ENCODE peak calls at places on chromosomes 13 and 19, in four cellular contexts. One of them, this sample, is unnamed.

GRCh38 chr13:97223711-97224461 is 1.8 kb downstream of the MBNL2 start:
- DNase-seq in HepG2: peak; percentile 64
- DNase-seq in K562: peak; percentile 32
- DNase-seq in H1: no peak
- DNase-seq in this sample: no peak

GRCh38 chr13:50389726-50390125 is 374.5 kb downstream of the KCNRG start:
- DNase-seq in H1: no peak
- DNase-seq in K562: no peak
- DNase-seq in HepG2: no peak
- DNase-seq in this sample: no peak

GRCh38 chr13:112509190-112509589 is 78.8 kb downstream of the TUBGCP3 start:
- DNase-seq in H1: no peak
- DNase-seq in K562: no peak
- DNase-seq in HepG2: no peak
- DNase-seq in this sample: no peak

GRCh38 chr13:19836472-19836871 is 27.0 kb downstream of the ZMYM5 start:
- DNase-seq in K562: no peak
- DNase-seq in H1: no peak
- DNase-seq in HepG2: no peak
- DNase-seq in this sample: no peak

GRCh38 chr13:40235160-40235796 is 431.2 kb downstream of the FOXO1 start:
- DNase-seq in HepG2: no peak
- DNase-seq in H1: no peak
- DNase-seq in K562: no peak
- DNase-seq in this sample: no peak

GRCh38 chr13:51825165-51825592 is 19.8 kb downstream of the TMEM272 start:
- DNase-seq in H1: no peak
- DNase-seq in K562: no peak
- DNase-seq in HepG2: no peak
- DNase-seq in this sample: no peak

GRCh38 chr13:105979586-105979985 is 555.9 kb downstream of the EFNB2 start:
- DNase-seq in H1: no peak
- DNase-seq in HepG2: no peak
- DNase-seq in K562: no peak
- DNase-seq in this sample: no peak

GRCh38 chr19:20558571-20558970 is 7.0 kb downstream of the ZNF737 start:
- DNase-seq in K562: no peak
- DNase-seq in H1: no peak
- DNase-seq in HepG2: no peak
- DNase-seq in this sample: no peak

GRCh38 chr19:47070756-47071155 is 22.3 kb upstream of the TMEM160 start:
- DNase-seq in HepG2: no peak
- DNase-seq in K562: no peak
- DNase-seq in H1: no peak
- DNase-seq in this sample: no peak

GRCh38 chr19:5547881-5548280 is 19.9 kb downstream of the TINCR start:
- DNase-seq in HepG2: peak; percentile 38
- DNase-seq in H1: no peak
- DNase-seq in K562: peak; percentile 46
- DNase-seq in this sample: no peak

GRCh38 chr13:75762066-75762937 is 126.2 kb downstream of the LMO7 start:
- DNase-seq in K562: no peak
- DNase-seq in HepG2: peak; percentile 15
- DNase-seq in H1: no peak
- DNase-seq in this sample: no peak

GRCh38 chr19:37333457-37333856 is 37.4 kb upstream of the ZNF527 start:
- DNase-seq in HepG2: no peak
- DNase-seq in H1: no peak
- DNase-seq in K562: no peak
- DNase-seq in this sample: no peak

GRCh38 chr19:1837625-1838105 is 10.6 kb downstream of the REXO1 start:
- DNase-seq in H1: no peak
- DNase-seq in HepG2: peak; percentile 40
- DNase-seq in K562: peak; percentile 73
- DNase-seq in this sample: peak; percentile 97

GRCh38 chr19:11963566-11964355 is 1.1 kb upstream of the ZNF763 start:
- DNase-seq in H1: peak; percentile 57
- DNase-seq in K562: peak; percentile 60
- DNase-seq in HepG2: peak; percentile 56
- DNase-seq in this sample: peak; percentile 53

GRCh38 chr19:46603195-46603637 is 2.1 kb downstream of the CALM3 start:
- DNase-seq in K562: peak; percentile 55
- DNase-seq in HepG2: peak; percentile 85
- DNase-seq in H1: no peak
- DNase-seq in this sample: no peak

GRCh38 chr19:3573162-3573857 is 566 bp downstream of the HMG20B start:
- DNase-seq in H1: no peak
- DNase-seq in K562: no peak
- DNase-seq in HepG2: no peak
- DNase-seq in this sample: no peak

GRCh38 chr19:17775245-17775927 is 19.6 kb upstream of the B3GNT3 start:
- DNase-seq in HepG2: peak; percentile 64
- DNase-seq in K562: peak; percentile 81
- DNase-seq in H1: no peak
- DNase-seq in this sample: no peak

GRCh38 chr19:30525383-30525782 is 153.2 kb downstream of the ZNF536 start:
- DNase-seq in K562: no peak
- DNase-seq in HepG2: no peak
- DNase-seq in H1: no peak
- DNase-seq in this sample: no peak

GRCh38 chr13:91017031-91017668 is 330.3 kb upstream of the MIR17HG start:
- DNase-seq in K562: peak; percentile 98
- DNase-seq in HepG2: no peak
- DNase-seq in H1: peak; percentile 31
- DNase-seq in this sample: peak; percentile 24

GRCh38 chr19:4981681-4981958 is 12.7 kb downstream of the KDM4B start:
- DNase-seq in HepG2: no peak
- DNase-seq in K562: no peak
- DNase-seq in H1: no peak
- DNase-seq in this sample: no peak

GRCh38 chr13:75855847-75856246 is 219.7 kb downstream of the LMO7 start:
- DNase-seq in H1: no peak
- DNase-seq in HepG2: no peak
- DNase-seq in K562: no peak
- DNase-seq in this sample: no peak

GRCh38 chr19:52397310-52398090 is at the start of gene ZNF528:
- DNase-seq in K562: peak; percentile 88
- DNase-seq in H1: peak; percentile 80
- DNase-seq in HepG2: peak; percentile 89
- DNase-seq in this sample: peak; percentile 87

GRCh38 chr19:12840091-12841079 is 2.1 kb downstream of the MAST1 start:
- DNase-seq in K562: peak; percentile 95
- DNase-seq in HepG2: no peak
- DNase-seq in H1: peak; percentile 97
- DNase-seq in this sample: no peak

GRCh38 chr13:91922969-91923592 is 524.7 kb downstream of the GPC5 start:
- DNase-seq in HepG2: peak; percentile 3
- DNase-seq in K562: no peak
- DNase-seq in H1: no peak
- DNase-seq in this sample: no peak

GRCh38 chr13:77013853-77014542 is 13.0 kb downstream of the FBXL3 start:
- DNase-seq in K562: no peak
- DNase-seq in H1: no peak
- DNase-seq in HepG2: no peak
- DNase-seq in this sample: no peak

GRCh38 chr19:45547965-45548609 is 36.5 kb downstream of the OPA3 start:
- DNase-seq in HepG2: no peak
- DNase-seq in H1: no peak
- DNase-seq in K562: peak; percentile 7
- DNase-seq in this sample: no peak

GRCh38 chr13:84870190-84870589 is 929.0 kb downstream of the SLITRK6 start:
- DNase-seq in K562: no peak
- DNase-seq in HepG2: peak; percentile 2
- DNase-seq in H1: no peak
- DNase-seq in this sample: no peak

GRCh38 chr19:17671906-17672305 is 16.2 kb downstream of the UNC13A start:
- DNase-seq in HepG2: peak; percentile 24
- DNase-seq in H1: no peak
- DNase-seq in K562: peak; percentile 75
- DNase-seq in this sample: no peak

GRCh38 chr13:27455331-27455855 is 5.0 kb upstream of the MTIF3 start:
- DNase-seq in H1: no peak
- DNase-seq in K562: no peak
- DNase-seq in HepG2: no peak
- DNase-seq in this sample: no peak

GRCh38 chr13:66933994-66934393 is 296.1 kb downstream of the PCDH9 start:
- DNase-seq in K562: peak; percentile 12
- DNase-seq in H1: no peak
- DNase-seq in HepG2: no peak
- DNase-seq in this sample: no peak

GRCh38 chr13:87356314-87356713 is 314.9 kb upstream of the SLITRK5 start:
- DNase-seq in H1: no peak
- DNase-seq in HepG2: no peak
- DNase-seq in K562: no peak
- DNase-seq in this sample: no peak

GRCh38 chr19:20923077-20923871 is at the start of gene ZNF85:
- DNase-seq in HepG2: peak; percentile 78
- DNase-seq in H1: peak; percentile 74
- DNase-seq in K562: peak; percentile 24
- DNase-seq in this sample: peak; percentile 57

DNA sequence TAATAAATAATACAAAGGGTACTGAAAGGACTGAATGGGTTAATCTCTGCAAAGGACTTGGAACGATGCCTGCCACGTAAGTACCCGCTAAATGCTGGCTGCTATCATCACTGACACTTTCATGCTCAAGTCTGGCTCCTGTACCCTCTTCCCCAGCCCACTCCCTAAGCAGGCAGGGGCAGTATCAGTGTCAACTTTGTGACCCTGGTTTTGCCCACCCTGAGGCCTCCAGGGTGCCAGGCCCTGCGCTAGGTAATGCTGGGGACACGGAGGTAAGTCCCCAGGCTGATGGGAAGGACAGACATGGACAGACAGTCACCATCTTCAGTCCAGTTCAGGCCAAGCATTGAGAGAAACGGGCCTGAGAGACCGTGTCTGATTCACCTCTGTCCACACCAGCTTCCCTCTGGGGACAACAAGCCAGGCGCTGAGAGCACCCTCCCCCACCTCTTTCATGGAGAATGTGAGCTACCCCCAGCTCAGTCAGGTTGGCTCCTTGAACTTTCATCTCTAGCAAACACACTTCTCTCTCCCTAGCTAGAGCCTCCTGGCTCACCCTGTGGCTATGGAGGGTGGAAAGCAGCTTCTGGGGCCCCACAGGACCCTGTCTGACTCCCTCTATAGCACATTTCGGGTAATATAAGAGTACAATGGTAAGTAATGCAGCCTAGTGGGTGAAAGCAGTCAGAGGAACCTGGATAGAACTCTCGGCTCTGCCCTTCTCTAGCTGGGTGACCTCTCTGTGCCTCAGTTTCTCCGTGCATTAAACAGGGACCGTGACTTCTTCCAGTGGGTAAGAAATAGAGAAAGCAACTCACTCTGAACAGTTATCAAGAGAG is 758 bp downstream of the ETFB start:
- DNase-seq in K562: peak; percentile 47
- DNase-seq in H1: no peak
- DNase-seq in HepG2: peak; percentile 95
- DNase-seq in this sample: no peak
- TF ChIP-seq TAF1 in K562: peak; percentile 20
- TF ChIP-seq TAF1 in H1: no peak
- TF ChIP-seq TAF1 in HepG2: peak; percentile 77
- TF ChIP-seq TAF1 in this sample: no peak

GRCh38 chr19:48738557-48739399 is 1.6 kb downstream of the RASIP1 start:
- DNase-seq in K562: peak; percentile 98
- DNase-seq in HepG2: peak; percentile 92
- DNase-seq in H1: peak; percentile 89
- DNase-seq in this sample: peak; percentile 98

GRCh38 chr19:48739400-48739825 is 997 bp downstream of the RASIP1 start:
- DNase-seq in H1: no peak
- DNase-seq in K562: peak; percentile 48
- DNase-seq in HepG2: no peak
- DNase-seq in this sample: no peak

GRCh38 chr19:48740705-48741030 is 258 bp upstream of the RASIP1 start:
- DNase-seq in H1: no peak
- DNase-seq in HepG2: no peak
- DNase-seq in K562: no peak
- DNase-seq in this sample: no peak

GRCh38 chr19:48739835-48740704 is at the start of gene RASIP1:
- DNase-seq in H1: no peak
- DNase-seq in K562: no peak
- DNase-seq in HepG2: no peak
- DNase-seq in this sample: no peak

DNA sequence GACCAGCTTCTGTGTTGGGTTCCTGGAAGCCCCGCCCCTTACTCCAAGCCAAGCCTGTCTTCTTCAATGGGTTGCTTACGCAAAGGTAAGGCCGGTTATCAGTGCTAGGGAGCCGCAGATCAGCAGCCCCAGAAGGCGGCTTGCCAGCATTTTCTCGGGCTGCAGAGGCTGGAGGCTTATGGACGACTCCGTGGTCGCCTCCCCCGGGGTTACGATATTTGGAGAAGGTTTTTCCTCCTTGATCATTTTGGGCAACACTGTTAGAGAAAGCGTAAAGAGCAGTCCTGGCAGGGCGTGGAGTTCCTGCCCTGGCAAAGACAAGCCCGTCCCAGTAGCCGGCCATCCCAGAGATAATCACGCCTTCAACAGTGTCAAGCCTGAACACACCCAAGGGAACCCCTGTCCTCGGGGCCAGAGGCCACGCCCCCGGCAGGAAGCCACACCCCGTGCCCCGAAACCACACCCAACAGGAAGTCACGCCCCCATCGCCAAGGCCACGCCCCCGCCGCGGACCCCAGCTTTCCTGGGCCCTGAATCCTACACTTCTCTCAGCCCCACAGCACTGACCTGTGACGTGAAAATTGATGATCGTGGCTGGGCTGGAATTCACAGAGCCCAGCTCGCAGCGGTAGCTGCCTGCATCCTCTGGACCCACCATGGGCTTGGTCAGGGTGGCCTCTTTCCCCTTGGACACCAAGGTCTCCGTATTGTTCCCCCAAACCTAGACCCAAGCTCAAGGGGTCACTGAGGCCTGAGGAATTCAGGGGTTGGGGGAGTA is 1.0 kb upstream of the RASIP1 start:
- DNase-seq in HepG2: no peak
- DNase-seq in H1: no peak
- DNase-seq in K562: peak; percentile 92
- DNase-seq in this sample: no peak
- TF ChIP-seq POLR2AphosphoS5 in HepG2: no peak
- TF ChIP-seq POLR2AphosphoS5 in H1: no peak
- TF ChIP-seq POLR2AphosphoS5 in K562: no peak
- TF ChIP-seq POLR2AphosphoS5 in this sample: no peak

DNA sequence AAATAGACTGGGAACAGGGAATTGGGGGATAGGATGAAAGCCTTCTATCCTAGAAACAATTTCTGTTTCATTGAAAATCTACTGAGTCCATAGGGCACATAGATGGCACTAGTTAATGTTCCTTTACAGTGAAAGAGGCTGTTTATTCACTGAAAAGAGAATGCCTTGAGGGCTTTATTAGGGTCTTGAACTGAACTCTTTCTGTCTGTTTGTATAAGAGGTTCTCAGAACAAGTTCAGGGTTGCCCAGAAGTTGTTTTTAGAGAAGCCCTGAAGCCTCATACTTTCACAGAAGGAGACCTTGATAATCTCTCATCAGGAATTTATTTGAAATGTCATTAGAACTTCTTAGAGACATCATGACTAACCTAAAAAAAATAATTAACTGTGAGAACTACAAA is 43.9 kb downstream of the ENOX1 start:
- DNase-seq in H1: no peak
- DNase-seq in K562: no peak
- DNase-seq in HepG2: no peak
- DNase-seq in this sample: no peak
- TF ChIP-seq TAF1 in H1: no peak
- TF ChIP-seq TAF1 in K562: no peak
- TF ChIP-seq TAF1 in HepG2: no peak
- TF ChIP-seq TAF1 in this sample: no peak

GRCh38 chr19:54173951-54174817 is 1.2 kb upstream of the TMC4 start:
- DNase-seq in H1: no peak
- DNase-seq in HepG2: no peak
- DNase-seq in K562: no peak
- DNase-seq in this sample: no peak
- TF ChIP-seq POLR2AphosphoS5 in H1: no peak
- TF ChIP-seq POLR2AphosphoS5 in HepG2: no peak
- TF ChIP-seq POLR2AphosphoS5 in K562: no peak
- TF ChIP-seq POLR2AphosphoS5 in this sample: no peak